ENCODE peak calls at places on chromosomes 6 and 20, in four cellular contexts. One of them, this sample, is unnamed.

GRCh38 chr6:151299009-151299408 is 59.2 kb downstream of the AKAP12 start:
- DNase-seq in transverse colon: no peak
- DNase-seq in IMR-90: no peak
- DNase-seq in ascending aorta: no peak
- DNase-seq in this sample: no peak

GRCh38 chr20:41275181-41275793 is 42.2 kb downstream of the ZHX3 start:
- DNase-seq in transverse colon: no peak
- DNase-seq in IMR-90: peak
- DNase-seq in ascending aorta: peak
- DNase-seq in this sample: no peak

GRCh38 chr20:52191436-52192295 is at the start of gene ZFP64:
- DNase-seq in transverse colon: peak
- DNase-seq in IMR-90: peak
- DNase-seq in ascending aorta: peak
- DNase-seq in this sample: peak

GRCh38 chr6:167795874-167796667 is 30.6 kb upstream of the AFDN start:
- DNase-seq in transverse colon: peak
- DNase-seq in IMR-90: no peak
- DNase-seq in ascending aorta: no peak
- DNase-seq in this sample: no peak

GRCh38 chr6:73724389-73724788 is 28.4 kb downstream of the CD109 start:
- DNase-seq in transverse colon: no peak
- DNase-seq in IMR-90: no peak
- DNase-seq in ascending aorta: no peak
- DNase-seq in this sample: no peak

GRCh38 chr6:142867988-142868818 is 76.8 kb downstream of the HIVEP2 start:
- DNase-seq in transverse colon: no peak
- DNase-seq in IMR-90: peak
- DNase-seq in ascending aorta: no peak
- DNase-seq in this sample: no peak

GRCh38 chr6:169961772-169962561 is 210.5 kb downstream of the ERMARD start:
- DNase-seq in transverse colon: peak
- DNase-seq in IMR-90: no peak
- DNase-seq in ascending aorta: peak
- DNase-seq in this sample: peak

GRCh38 chr6:52653151-52653550 is 17.8 kb upstream of the TMEM14A start:
- DNase-seq in transverse colon: no peak
- DNase-seq in IMR-90: no peak
- DNase-seq in ascending aorta: no peak
- DNase-seq in this sample: no peak

GRCh38 chr6:137827977-137828815 is 38.9 kb upstream of the TNFAIP3 start:
- DNase-seq in transverse colon: no peak
- DNase-seq in IMR-90: no peak
- DNase-seq in ascending aorta: no peak
- DNase-seq in this sample: no peak

GRCh38 chr6:57021086-57021720 is 25.3 kb upstream of the KIAA1586 start:
- DNase-seq in transverse colon: no peak
- DNase-seq in IMR-90: peak
- DNase-seq in ascending aorta: no peak
- DNase-seq in this sample: no peak

GRCh38 chr20:6057704-6058103 is 3.8 kb upstream of the LRRN4 start:
- DNase-seq in transverse colon: no peak
- DNase-seq in IMR-90: no peak
- DNase-seq in ascending aorta: no peak
- DNase-seq in this sample: no peak

GRCh38 chr20:38298768-38299288 is 5.1 kb upstream of the BPI start:
- DNase-seq in transverse colon: peak
- DNase-seq in IMR-90: peak
- DNase-seq in ascending aorta: peak
- DNase-seq in this sample: no peak

GRCh38 chr6:101545171-101545570 is 151.7 kb downstream of the GRIK2 start:
- DNase-seq in transverse colon: no peak
- DNase-seq in IMR-90: peak
- DNase-seq in ascending aorta: no peak
- DNase-seq in this sample: no peak

GRCh38 chr6:137240168-137240567 is 21.0 kb upstream of the IFNGR1 start:
- DNase-seq in transverse colon: peak
- DNase-seq in IMR-90: peak
- DNase-seq in ascending aorta: peak
- DNase-seq in this sample: no peak

GRCh38 chr6:110020888-110021287 is 42.8 kb downstream of the GPR6 start:
- DNase-seq in transverse colon: no peak
- DNase-seq in IMR-90: no peak
- DNase-seq in ascending aorta: no peak
- DNase-seq in this sample: peak

GRCh38 chr20:461254-462198 is 807 bp downstream of the TBC1D20 start:
- DNase-seq in transverse colon: peak
- DNase-seq in IMR-90: peak
- DNase-seq in ascending aorta: peak
- DNase-seq in this sample: peak

GRCh38 chr6:30568245-30568644 is 3.0 kb upstream of the ABCF1 start:
- DNase-seq in transverse colon: no peak
- DNase-seq in IMR-90: no peak
- DNase-seq in ascending aorta: no peak
- DNase-seq in this sample: no peak

GRCh38 chr6:153301602-153302001 is 170.5 kb upstream of the RGS17 start:
- DNase-seq in transverse colon: no peak
- DNase-seq in IMR-90: no peak
- DNase-seq in ascending aorta: no peak
- DNase-seq in this sample: no peak

GRCh38 chr6:161578478-161578877 is 304.6 kb upstream of the AGPAT4 start:
- DNase-seq in transverse colon: no peak
- DNase-seq in IMR-90: no peak
- DNase-seq in ascending aorta: no peak
- DNase-seq in this sample: no peak

GRCh38 chr6:53178837-53179432 is 30.3 kb upstream of the GCM1 start:
- DNase-seq in transverse colon: no peak
- DNase-seq in IMR-90: no peak
- DNase-seq in ascending aorta: no peak
- DNase-seq in this sample: no peak

GRCh38 chr20:8867346-8867745 is 201.5 kb upstream of the PLCB4 start:
- DNase-seq in transverse colon: no peak
- DNase-seq in IMR-90: no peak
- DNase-seq in ascending aorta: no peak
- DNase-seq in this sample: no peak

GRCh38 chr6:116564921-116565872 is 6.1 kb upstream of the RWDD1 start:
- DNase-seq in transverse colon: no peak
- DNase-seq in IMR-90: no peak
- DNase-seq in ascending aorta: peak
- DNase-seq in this sample: no peak

GRCh38 chr6:83474309-83474708 is 38.0 kb upstream of the PRSS35 start:
- DNase-seq in transverse colon: peak
- DNase-seq in IMR-90: peak
- DNase-seq in ascending aorta: no peak
- DNase-seq in this sample: no peak

GRCh38 chr6:165096209-165096608 is 213.2 kb downstream of the C6orf118 start:
- DNase-seq in transverse colon: no peak
- DNase-seq in IMR-90: no peak
- DNase-seq in ascending aorta: no peak
- DNase-seq in this sample: no peak

GRCh38 chr6:165096868-165097267 is 212.5 kb downstream of the C6orf118 start:
- DNase-seq in transverse colon: no peak
- DNase-seq in IMR-90: no peak
- DNase-seq in ascending aorta: no peak
- DNase-seq in this sample: no peak

GRCh38 chr6:165092881-165093595 is 216.4 kb downstream of the C6orf118 start:
- DNase-seq in transverse colon: no peak
- DNase-seq in IMR-90: no peak
- DNase-seq in ascending aorta: no peak
- DNase-seq in this sample: no peak

DNA sequence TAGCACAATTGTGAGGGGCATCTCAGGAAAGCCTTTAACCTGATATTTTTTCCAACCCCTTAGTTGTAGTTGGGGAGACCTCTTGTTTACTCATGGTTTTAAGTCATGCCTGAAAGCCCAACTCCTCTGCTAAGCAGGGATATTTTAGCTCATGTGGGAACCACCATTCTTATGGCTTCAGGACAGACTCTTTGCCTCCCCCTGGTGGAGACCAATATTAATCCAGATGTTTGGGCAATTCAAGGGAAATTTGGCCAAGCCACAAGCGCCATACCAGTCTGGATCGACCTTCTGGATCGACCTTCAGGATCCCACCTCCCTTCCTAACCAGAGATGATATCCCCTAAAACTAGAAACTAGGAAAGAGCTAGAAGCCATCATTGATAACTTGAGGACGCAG is 211.2 kb downstream of the C6orf118 start:
- DNase-seq in transverse colon: no peak
- DNase-seq in IMR-90: no peak
- DNase-seq in ascending aorta: no peak
- DNase-seq in this sample: no peak
- TF ChIP-seq CTCF in transverse colon: no peak
- TF ChIP-seq CTCF in IMR-90: no peak
- TF ChIP-seq CTCF in ascending aorta: no peak
- TF ChIP-seq CTCF in this sample: peak

GRCh38 chr20:63539441-63540370 is 2.5 kb upstream of the PTK6 start:
- DNase-seq in transverse colon: no peak
- DNase-seq in IMR-90: no peak
- DNase-seq in ascending aorta: no peak
- DNase-seq in this sample: no peak

GRCh38 chr20:63537525-63538203 is 488 bp upstream of the PTK6 start:
- DNase-seq in transverse colon: peak
- DNase-seq in IMR-90: peak
- DNase-seq in ascending aorta: peak
- DNase-seq in this sample: peak

GRCh38 chr20:63539092-63539430 is 1.9 kb upstream of the PTK6 start:
- DNase-seq in transverse colon: no peak
- DNase-seq in IMR-90: no peak
- DNase-seq in ascending aorta: no peak
- DNase-seq in this sample: no peak

GRCh38 chr20:63536997-63537524 is at the start of gene PTK6:
- DNase-seq in transverse colon: peak
- DNase-seq in IMR-90: no peak
- DNase-seq in ascending aorta: no peak
- DNase-seq in this sample: no peak

DNA sequence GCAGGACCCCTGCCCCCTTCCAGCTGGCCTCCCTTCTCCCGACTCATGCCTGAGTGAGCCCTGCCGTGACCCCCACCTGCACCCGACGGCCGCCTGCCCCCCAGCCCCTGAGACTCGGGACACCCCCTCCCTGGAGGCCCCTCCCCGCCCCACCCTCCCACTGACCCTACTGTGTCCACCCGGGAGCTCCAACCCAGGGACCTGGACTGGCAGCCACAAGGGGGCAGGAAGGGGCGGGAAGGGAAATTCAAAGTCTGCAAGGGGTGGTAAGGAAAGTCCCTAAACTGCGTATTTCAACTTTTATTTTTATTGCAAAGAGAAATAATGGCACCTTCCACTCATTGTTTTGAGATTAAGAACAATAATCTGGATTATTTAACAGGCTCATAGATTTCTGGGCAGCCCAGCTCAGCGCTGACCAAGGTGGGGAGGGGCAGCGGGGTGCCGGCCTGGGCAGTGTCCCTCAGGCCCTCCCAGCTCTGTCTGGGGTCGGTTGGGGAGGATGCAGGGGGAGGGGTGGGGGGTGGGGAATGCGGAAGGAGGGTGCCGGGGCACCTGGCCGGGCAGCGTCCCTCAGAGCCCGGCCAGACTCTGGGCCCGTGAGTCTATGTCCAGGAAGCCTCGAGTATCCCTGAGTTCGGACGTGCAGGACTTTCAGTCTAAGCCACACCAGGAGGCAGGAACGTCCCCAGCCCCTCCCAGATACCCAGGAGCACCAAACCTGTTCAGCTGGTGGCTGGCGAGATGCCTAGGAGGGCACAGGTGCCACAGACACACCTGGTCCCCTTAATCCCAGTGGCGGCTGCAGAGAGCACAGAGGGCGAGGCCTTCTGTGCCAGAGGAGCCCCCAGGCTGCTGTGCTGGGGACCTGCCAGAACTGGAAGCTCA is 1.3 kb upstream of the PTK6 start:
- DNase-seq in transverse colon: peak
- DNase-seq in IMR-90: peak
- DNase-seq in ascending aorta: no peak
- DNase-seq in this sample: peak
- TF ChIP-seq CTCF in transverse colon: no peak
- TF ChIP-seq CTCF in IMR-90: peak
- TF ChIP-seq CTCF in ascending aorta: no peak
- TF ChIP-seq CTCF in this sample: peak

GRCh38 chr6:158996863-158997262 is 3.1 kb downstream of the RSPH3 start:
- DNase-seq in transverse colon: no peak
- DNase-seq in IMR-90: no peak
- DNase-seq in ascending aorta: no peak
- DNase-seq in this sample: no peak

GRCh38 chr6:159002432-159003160 is 2.6 kb upstream of the RSPH3 start:
- DNase-seq in transverse colon: no peak
- DNase-seq in IMR-90: peak
- DNase-seq in ascending aorta: no peak
- DNase-seq in this sample: no peak

GRCh38 chr6:159004592-159004991 is 4.6 kb upstream of the RSPH3 start:
- DNase-seq in transverse colon: no peak
- DNase-seq in IMR-90: no peak
- DNase-seq in ascending aorta: no peak
- DNase-seq in this sample: no peak

GRCh38 chr6:158999154-158999668 is 791 bp downstream of the RSPH3 start:
- DNase-seq in transverse colon: no peak
- DNase-seq in IMR-90: peak
- DNase-seq in ascending aorta: no peak
- DNase-seq in this sample: no peak

GRCh38 chr6:158999669-159000403 is at the start of gene RSPH3:
- DNase-seq in transverse colon: peak
- DNase-seq in IMR-90: peak
- DNase-seq in ascending aorta: peak
- DNase-seq in this sample: peak
- TF ChIP-seq CTCF in transverse colon: no peak
- TF ChIP-seq CTCF in IMR-90: peak
- TF ChIP-seq CTCF in ascending aorta: no peak
- TF ChIP-seq CTCF in this sample: no peak

DNA sequence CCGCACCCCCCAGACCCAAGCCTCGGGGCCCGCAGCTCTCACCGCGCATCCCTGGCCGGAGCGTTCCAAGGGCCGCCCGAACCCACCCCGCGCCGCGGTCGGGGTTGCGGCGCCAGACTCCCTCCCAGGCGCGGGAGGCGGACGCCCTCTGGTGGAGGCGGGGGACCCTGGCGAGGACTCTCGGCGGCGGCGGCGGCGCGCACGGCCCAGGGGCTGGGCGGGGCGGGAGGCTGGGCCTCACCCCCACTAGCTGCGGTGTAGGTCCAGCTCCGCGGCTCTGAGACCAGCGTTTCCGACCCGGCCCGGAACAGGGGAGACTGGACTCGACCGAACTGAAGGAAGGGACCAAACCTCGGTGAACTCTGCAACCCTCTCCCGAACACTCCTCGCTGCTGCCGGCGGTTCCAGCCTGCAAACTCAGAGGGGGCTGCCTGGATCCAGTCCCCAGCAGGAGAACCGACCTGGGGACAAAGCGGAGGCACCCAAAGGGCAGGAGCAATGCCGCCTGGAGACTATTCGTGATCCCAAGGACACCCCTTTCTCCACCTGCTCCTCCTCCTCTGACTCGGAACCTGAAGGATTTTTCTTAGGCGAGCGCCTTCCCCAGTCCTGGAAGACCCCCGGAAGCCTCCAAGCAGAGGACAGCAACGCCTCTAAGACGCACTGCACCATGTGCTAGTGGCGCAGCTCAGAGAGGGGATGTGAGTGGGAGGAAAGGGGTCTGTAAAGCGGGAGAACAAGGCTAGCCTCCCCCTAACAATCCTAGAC is 859 bp upstream of the TOMM6 start:
- DNase-seq in transverse colon: peak
- DNase-seq in IMR-90: peak
- DNase-seq in ascending aorta: peak
- DNase-seq in this sample: peak
- TF ChIP-seq CTCF in transverse colon: peak
- TF ChIP-seq CTCF in IMR-90: peak
- TF ChIP-seq CTCF in ascending aorta: peak
- TF ChIP-seq CTCF in this sample: peak

GRCh38 chr6:115495184-115495583 is 565.5 kb downstream of the FRK start:
- DNase-seq in transverse colon: no peak
- DNase-seq in IMR-90: no peak
- DNase-seq in ascending aorta: no peak
- DNase-seq in this sample: no peak
- TF ChIP-seq CTCF in transverse colon: no peak
- TF ChIP-seq CTCF in IMR-90: no peak
- TF ChIP-seq CTCF in ascending aorta: no peak
- TF ChIP-seq CTCF in this sample: no peak